ENCODE peak calls at places on chromosomes 16 and 17, in five cellular contexts. Q is EL, N is dorsolateral prefrontal cortex, E is thoracic aorta, J is fibroblast of pulmonary artery. I is an unnamed sample.

GRCh38 chr17:9971991-9972390 is 66.9 kb upstream of the RCVRN start:
- DNase-seq in Q (peak), N (peak), J (peak), E (no peak), I (no peak)

GRCh38 chr17:38752930-38753506 is 477 bp downstream of the PSMB3 start:
- DNase-seq in Q (peak), E (no peak), N (no peak), J (no peak), I (no peak)

GRCh38 chr17:29699283-29699682 is 76.6 kb upstream of the CORO6 start:
- DNase-seq in E (no peak), J (no peak), Q (no peak), N (peak), I (peak)

GRCh38 chr17:76688165-76688622 is 22.6 kb downstream of the MXRA7 start:
- DNase-seq in E (no peak), J (no peak), N (no peak), Q (peak), I (no peak)

GRCh38 chr17:29251969-29252866 is 5.6 kb downstream of the CRYBA1 start:
- DNase-seq in N (no peak), E (no peak), J (peak), Q (peak), I (no peak)

GRCh38 chr17:38598536-38598935 is 7.2 kb downstream of the SRCIN1 start:
- DNase-seq in N (peak), J (peak), Q (peak), E (no peak), I (peak)

GRCh38 chr17:42387663-42388380 is 420 bp downstream of the STAT3 start:
- DNase-seq in Q (no peak), E (no peak), N (no peak), J (no peak), I (no peak)

GRCh38 chr17:11031787-11032186 is 193.9 kb upstream of the PIRT start:
- DNase-seq in E (no peak), N (no peak), J (no peak), Q (no peak), I (no peak)

GRCh38 chr16:87058728-87059250 is 258.4 kb downstream of the C16orf95 start:
- DNase-seq in Q (no peak), N (no peak), J (no peak), E (no peak), I (no peak)

GRCh38 chr17:18318771-18319450 is 3.8 kb downstream of the SMCR8 start:
- DNase-seq in N (no peak), E (no peak), Q (no peak), J (no peak), I (no peak)

GRCh38 chr16:69328854-69329316 is 1.5 kb downstream of the PDF start:
- DNase-seq in N (no peak), Q (peak), J (peak), E (no peak), I (no peak)

GRCh38 chr16:800834-801488 is 427 bp upstream of the GNG13 start:
- DNase-seq in Q (no peak), E (no peak), J (no peak), N (no peak), I (no peak)

GRCh38 chr17:31535581-31535981 is 144.1 kb downstream of the RAB11FIP4 start:
- DNase-seq in E (no peak), J (no peak), Q (no peak), N (no peak), I (no peak)

GRCh38 chr16:4696172-4696904 is 3.0 kb downstream of the NUDT16L1 start:
- DNase-seq in N (peak), Q (no peak), J (peak), E (no peak), I (no peak)

GRCh38 chr17:35432176-35433074 is at the start of gene SLFN12:
- DNase-seq in E (no peak), N (no peak), Q (peak), J (peak), I (peak)

GRCh38 chr17:5391678-5392077 is 27.8 kb downstream of the NUP88 start:
- DNase-seq in J (no peak), E (no peak), Q (no peak), N (no peak), I (no peak)

GRCh38 chr17:56597495-56597990 is 4.0 kb downstream of the NOG start:
- DNase-seq in J (no peak), Q (peak), E (no peak), N (no peak), I (no peak)

GRCh38 chr17:8041249-8041928 is 2.5 kb downstream of the ALOX15B start:
- DNase-seq in N (peak), Q (peak), J (peak), E (no peak), I (peak)

GRCh38 chr16:53559552-53559951 is 56.5 kb upstream of the AKTIP start:
- DNase-seq in N (no peak), E (no peak), J (no peak), Q (no peak), I (no peak)

GRCh38 chr16:13042291-13042690 is 140.9 kb downstream of the SHISA9 start:
- DNase-seq in N (no peak), E (no peak), Q (no peak), J (no peak), I (no peak)

GRCh38 chr17:45171338-45172231 is 9.9 kb downstream of the HEXIM2 start:
- DNase-seq in J (no peak), E (no peak), N (no peak), Q (peak), I (peak)